ENCODE peak calls at places on chromosomes 13 and 19, in nine cellular contexts. I is transverse colon, D is testis, C is heart right ventricle, K is dorsolateral prefrontal cortex, X is keratinocyte, P is A549, V is right atrium auricular region, F is fibroblast of lung. T is an unnamed sample.
A peak's percentile ranks its signal among the peaks of the same experiment; 100 is the strongest.

GRCh38 chr19:38197937-38198704 is 25.9 kb downstream of the DPF1 start:
- DNase-seq in C (no peak), V (no peak), I (no peak), X (no peak), P (no peak), K (no peak), F (no peak), D (no peak), T (no peak)

GRCh38 chr13:25687622-25688225 is 315.9 kb downstream of the ATP8A2 start:
- DNase-seq in I (peak; percentile 17), C (peak; percentile 37), F (peak; percentile 2), K (no peak), P (no peak), D (no peak), V (no peak), X (no peak), T (peak; percentile 61)

GRCh38 chr13:21703846-21704245 is 33.0 kb downstream of the FGF9 start:
- DNase-seq in I (no peak), F (no peak), C (no peak), V (no peak), X (no peak), K (no peak), P (peak; percentile 18), D (no peak), T (no peak)

GRCh38 chr19:887072-887471 is 5.9 kb downstream of the MED16 start:
- DNase-seq in P (no peak), I (no peak), X (no peak), D (no peak), V (no peak), F (peak; percentile 59), C (no peak), K (peak; percentile 85), T (no peak)

GRCh38 chr13:63636231-63636993 is 2220.8 kb upstream of the PCDH20 start:
- DNase-seq in F (peak; percentile 14), I (no peak), D (no peak), P (peak; percentile 14), V (no peak), X (no peak), K (no peak), C (no peak), T (peak; percentile 45)

GRCh38 chr13:48636550-48636949 is 17.2 kb upstream of the CYSLTR2 start:
- DNase-seq in P (no peak), C (no peak), F (peak; percentile 27), V (no peak), I (no peak), K (no peak), D (no peak), X (no peak), T (peak; percentile 68)

GRCh38 chr13:74329978-74330377 is 195.8 kb upstream of the KLF12 start:
- DNase-seq in D (no peak), F (no peak), C (no peak), P (no peak), K (no peak), I (no peak), X (no peak), V (no peak), T (no peak)

GRCh38 chr13:20044086-20044485 is 85.6 kb downstream of the ZMYM2 start:
- DNase-seq in V (no peak), C (no peak), K (no peak), P (no peak), X (no peak), D (no peak), I (no peak), F (no peak), T (no peak)

GRCh38 chr13:62643007-62643483 is 1227.4 kb upstream of the PCDH20 start:
- DNase-seq in K (no peak), X (no peak), C (no peak), V (no peak), D (no peak), I (no peak), F (peak; percentile 15), P (peak; percentile 76), T (no peak)

GRCh38 chr13:47119568-47120080 is 222.8 kb upstream of the HTR2A start:
- DNase-seq in K (no peak), I (no peak), X (no peak), F (no peak), C (no peak), D (no peak), P (no peak), V (no peak), T (no peak)

GRCh38 chr19:39411832-39412099 is 703 bp upstream of the PLEKHG2 start:
- DNase-seq in X (no peak), D (peak; percentile 94), I (peak; percentile 96), K (peak; percentile 96), P (peak; percentile 97), C (peak; percentile 92), V (peak; percentile 97), F (peak; percentile 96), T (peak; percentile 93)

GRCh38 chr13:106155411-106155810 is 380.1 kb downstream of the EFNB2 start:
- DNase-seq in K (no peak), C (no peak), I (no peak), F (no peak), D (no peak), P (peak; percentile 6), V (no peak), X (no peak), T (no peak)

GRCh38 chr19:6041071-6041470 is 63.1 kb upstream of the RANBP3 start:
- DNase-seq in K (no peak), D (peak; percentile 9), F (no peak), V (peak; percentile 16), C (no peak), I (no peak), P (no peak), X (no peak), T (no peak)

GRCh38 chr19:6041991-6042421 is 64.1 kb upstream of the RANBP3 start:
- DNase-seq in D (peak; percentile 13), F (no peak), K (no peak), C (no peak), P (no peak), V (peak; percentile 42), I (no peak), X (no peak), T (no peak)

GRCh38 chr19:6044056-6044805 is 66.1 kb downstream of the RFX2 start:
- DNase-seq in X (no peak), V (peak; percentile 40), P (no peak), F (no peak), C (no peak), I (no peak), D (peak; percentile 7), K (no peak), T (no peak)

GRCh38 chr19:6045108-6045507 is 65.2 kb downstream of the RFX2 start:
- DNase-seq in D (peak; percentile 10), K (no peak), F (no peak), C (no peak), V (peak; percentile 21), I (no peak), X (no peak), P (no peak), T (no peak)

DNA sequence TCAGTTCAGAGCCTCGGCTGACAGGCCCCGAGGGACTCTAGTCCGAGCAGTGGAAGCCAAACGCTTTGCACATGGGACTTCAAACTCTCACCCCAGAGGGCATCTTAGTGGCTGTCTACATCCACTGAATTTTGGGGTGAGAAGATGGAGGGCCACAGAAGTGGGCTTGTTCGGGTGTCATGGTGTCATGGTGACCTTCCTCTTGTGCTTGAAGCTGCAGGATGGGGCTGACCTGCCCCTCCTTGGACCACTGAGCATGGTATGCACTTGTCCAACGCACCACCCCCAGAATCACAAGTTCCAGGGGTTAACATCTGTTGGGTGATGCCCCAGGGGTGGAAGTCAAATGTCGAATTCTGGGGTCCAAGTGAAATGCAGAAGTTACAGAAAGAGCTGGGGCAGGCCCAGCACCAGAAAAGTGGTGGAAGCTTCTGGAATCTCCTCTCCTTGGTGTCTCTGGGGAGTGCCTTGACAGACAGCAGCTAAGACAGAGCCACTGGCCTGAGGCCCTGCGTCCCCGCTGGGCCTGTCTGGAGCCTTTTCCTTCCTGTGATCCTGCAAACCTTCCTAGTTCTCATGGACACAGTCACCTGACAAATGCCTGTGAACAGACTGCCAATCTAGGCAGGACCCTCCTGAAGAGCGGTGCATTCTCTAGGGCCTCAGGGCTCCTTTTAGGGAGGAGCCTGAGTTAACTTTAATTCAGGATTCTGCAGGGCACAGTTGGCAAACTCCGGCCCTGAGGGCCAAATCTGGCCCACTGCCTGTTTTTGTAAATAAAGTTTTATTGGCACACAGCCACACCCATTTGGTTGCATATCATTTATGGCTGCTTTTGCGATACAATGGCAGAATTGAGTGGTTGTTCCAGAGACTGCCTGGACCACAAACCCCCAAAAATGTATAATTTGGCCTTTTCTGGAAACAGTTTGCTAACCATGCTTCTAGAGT is 65.1 kb upstream of the RANBP3 start:
- DNase-seq in K (no peak), X (no peak), I (no peak), V (peak; percentile 42), C (no peak), F (no peak), P (no peak), D (peak; percentile 7), T (no peak)
- H3K27ac ChIP-seq in K (no peak overlapping the region), X (no peak overlapping the region), I (no peak overlapping the region), V (no peak overlapping the region), C (no peak overlapping the region), F (no peak overlapping the region), P (no peak overlapping the region), D (no peak overlapping the region), T (no peak overlapping the region)

DNA sequence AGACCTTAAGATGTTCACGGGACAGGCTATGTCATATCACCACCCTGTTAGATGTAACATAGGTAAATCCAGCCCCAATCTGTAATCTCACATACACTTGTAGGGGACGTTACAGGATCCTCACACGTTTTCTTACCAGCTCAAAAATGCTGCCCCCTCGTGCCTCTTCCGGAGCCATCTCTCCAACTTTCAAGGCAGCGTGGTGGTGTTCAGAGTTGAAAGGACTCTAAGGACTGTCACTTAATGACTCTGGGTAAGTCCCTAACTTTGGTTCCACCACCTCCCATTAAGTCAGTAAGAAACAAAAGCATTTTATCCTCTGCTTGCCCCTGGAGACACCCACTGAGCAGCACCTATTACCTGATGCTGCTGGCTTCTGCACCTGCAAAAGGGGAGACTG is 4.4 kb downstream of the MED26 start:
- DNase-seq in D (no peak), I (no peak), F (no peak), V (no peak), C (no peak), K (no peak), X (no peak), P (no peak), T (no peak)
- TF ChIP-seq CTCF in D (no peak), I (no peak), F (no peak), V (no peak), C (no peak), K (no peak), X (no peak), P (no peak), T (no peak)

GRCh38 chr19:58386576-58387337 is at the start of gene RPS5:
- DNase-seq in V (peak; percentile 99), K (peak; percentile 97), F (peak; percentile 99), C (peak; percentile 97), P (peak; percentile 99), X (peak; percentile 96), D (peak; percentile 98), I (peak; percentile 96), T (peak; percentile 98)
- H3K27ac ChIP-seq in V (peak within 1 kb of the TSS; percentile 97), K (peak within 1 kb of the TSS; percentile 88), F (peak within 1 kb of the TSS; percentile 89), C (peak within 1 kb of the TSS; percentile 96), P (peak within 1 kb of the TSS; percentile 99), X (peak within 1 kb of the TSS; percentile 98), D (peak within 1 kb of the TSS; percentile 95), I (peak within 1 kb of the TSS; percentile 99), T (peak within 1 kb of the TSS; percentile 88)

GRCh38 chr19:48182434-48182833 is 12.0 kb downstream of the ZSWIM9 start:
- DNase-seq in I (no peak), P (no peak), K (no peak), D (peak; percentile 20), X (no peak), V (no peak), C (no peak), F (no peak), T (no peak)
- TF ChIP-seq CTCF in I (no peak), P (no peak), K (no peak), D (no peak), X (no peak), V (no peak), C (no peak), F (no peak), T (no peak)

T was measured in endothelial cell of umbilical vein.